ENCODE peak calls at places on chromosomes 1 and 21, in eight cellular contexts. A is K562, K is IMR-90, D is Peyer's patch, Y is lung, L is astrocyte, C is GM06990, U is pancreas. P is an unnamed sample.

GRCh38 chr1:25458550-25459298 is 28.0 kb downstream of the MACO1 start:
- DNase-seq in K (peak; percentile 48), A (no peak), L (peak; percentile 63), C (no peak), Y (no peak), D (no peak), U (no peak), P (no peak)

GRCh38 chr1:220527279-220528048 is 472 bp upstream of the MARK1 start:
- DNase-seq in U (peak; percentile 15), C (peak; percentile 6), L (peak; percentile 18), K (no peak), D (peak; percentile 60), A (no peak), Y (no peak), P (peak; percentile 38)

GRCh38 chr1:43973981-43974442 is 748 bp upstream of the ATP6V0B start:
- DNase-seq in Y (no peak), D (no peak), L (no peak), C (no peak), K (no peak), A (no peak), U (no peak), P (no peak)

GRCh38 chr1:6245869-6246496 is 2.0 kb downstream of the HES3 start:
- DNase-seq in L (no peak), C (peak; percentile 55), A (peak; percentile 77), D (peak; percentile 75), K (no peak), U (peak; percentile 44), Y (no peak), P (no peak)

GRCh38 chr1:207981976-207982375 is 71.1 kb upstream of the CD34 start:
- DNase-seq in U (no peak), K (no peak), C (no peak), A (peak; percentile 69), L (no peak), D (no peak), Y (no peak), P (no peak)

GRCh38 chr1:219732814-219733491 is 120.0 kb upstream of the ZC3H11B start:
- DNase-seq in C (no peak), K (no peak), U (no peak), Y (no peak), D (no peak), A (no peak), L (no peak), P (no peak)

GRCh38 chr1:160070243-160071163 is 543 bp upstream of the KCNJ10 start:
- DNase-seq in C (peak; percentile 68), U (peak; percentile 65), Y (peak; percentile 74), D (peak; percentile 76), L (peak; percentile 15), A (peak; percentile 84), K (peak; percentile 27), P (peak; percentile 29)

GRCh38 chr1:46613661-46614603 is 2.7 kb downstream of the MOB3C start:
- DNase-seq in A (peak; percentile 43), Y (peak; percentile 86), L (peak; percentile 56), K (peak; percentile 76), U (peak; percentile 78), D (peak; percentile 73), C (peak; percentile 49), P (peak; percentile 65)

GRCh38 chr1:89022167-89022959 is at the start of gene GBP3:
- DNase-seq in C (no peak), D (no peak), K (peak; percentile 75), L (peak; percentile 66), Y (no peak), U (no peak), A (no peak), P (peak; percentile 83)

GRCh38 chr21:34612557-34612956 is 2.4 kb downstream of the RCAN1 start:
- DNase-seq in A (peak; percentile 35), U (no peak), L (no peak), D (no peak), Y (no peak), K (no peak), C (no peak), P (no peak)

GRCh38 chr21:43300496-43301423 is 126.2 kb downstream of the SIK1 start:
- DNase-seq in L (no peak), C (no peak), Y (no peak), U (no peak), A (no peak), K (peak; percentile 16), D (no peak), P (peak; percentile 89)

GRCh38 chr1:241532173-241532553 is at the start of gene KMO:
- DNase-seq in D (no peak), K (peak; percentile 3), A (no peak), C (no peak), U (no peak), Y (no peak), L (peak; percentile 2), P (peak; percentile 24)

GRCh38 chr1:20250346-20250989 is 40.2 kb upstream of the VWA5B1 start:
- DNase-seq in U (no peak), D (peak; percentile 79), A (no peak), C (peak; percentile 18), Y (no peak), K (peak; percentile 22), L (no peak), P (peak; percentile 55)

GRCh38 chr1:156590326-156591180 is 1.0 kb upstream of the NAXE start:
- DNase-seq in Y (no peak), K (no peak), D (no peak), L (no peak), A (no peak), C (no peak), U (no peak), P (no peak)
- H3K4me3 ChIP-seq in Y (no peak overlapping the region), K (no peak overlapping the region), D (no peak overlapping the region), L (peak overlapping the region; percentile 61), A (peak overlapping the region; percentile 88), C (peak overlapping the region; percentile 65), U (peak overlapping the region; percentile 92), P (no peak overlapping the region)

GRCh38 chr1:151803915-151804314 is 1.3 kb downstream of the LINGO4 start:
- DNase-seq in Y (no peak), C (no peak), U (no peak), K (no peak), L (no peak), A (no peak), D (no peak), P (no peak)
- H3K27me3 ChIP-seq in Y (no peaks in the 10 kb centered on the region), C (no peaks in the 10 kb centered on the region), U (no peaks in the 10 kb centered on the region), K (peaks cover 89% of the 10 kb centered on the region), L (peaks cover 78% of the 10 kb centered on the region), A (peaks cover 56% of the 10 kb centered on the region), D (no peaks in the 10 kb centered on the region), P (peaks cover 17% of the 10 kb centered on the region)

GRCh38 chr1:155598842-155599331 is 11.1 kb upstream of the MSTO1 start:
- DNase-seq in A (no peak), D (no peak), Y (no peak), L (peak; percentile 7), U (no peak), C (no peak), K (peak; percentile 43), P (peak; percentile 5)
- TF ChIP-seq CTCF in A (peak; percentile 14), D (no peak), Y (no peak), L (no peak), U (no peak), C (no peak), K (no peak), P (no peak)

DNA sequence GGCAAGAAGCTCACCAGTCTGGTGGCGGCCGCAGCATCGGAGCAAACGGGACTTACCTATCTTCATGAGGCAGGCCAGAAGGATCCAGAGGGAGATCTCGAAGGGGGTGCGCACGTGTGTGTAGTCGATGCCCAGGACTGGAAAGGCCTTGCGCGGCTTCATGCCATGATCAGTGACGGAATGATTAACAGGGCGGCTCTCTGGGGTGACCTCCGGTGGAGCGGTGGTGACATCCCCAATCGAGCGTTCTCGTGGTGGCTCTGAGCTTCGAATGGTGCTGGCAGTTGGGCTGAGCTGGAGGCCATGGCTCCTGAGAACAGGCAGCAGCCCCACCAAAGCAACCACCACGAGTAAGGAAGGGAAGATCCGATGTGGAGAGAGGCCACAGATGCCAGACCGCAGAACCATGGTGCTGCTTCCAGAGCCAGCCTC is 982 bp downstream of the SLC9A1 start:
- DNase-seq in A (no peak), L (no peak), D (no peak), Y (no peak), K (no peak), U (peak; percentile 29), C (no peak), P (no peak)
- H3K4me3 ChIP-seq in A (peak overlapping the region; percentile 77), L (peak overlapping the region; percentile 62), D (peak overlapping the region; percentile 86), Y (no peak overlapping the region), K (peak overlapping the region; percentile 61), U (peak overlapping the region; percentile 81), C (peak overlapping the region; percentile 84), P (peak overlapping the region; percentile 67)

GRCh38 chr1:195899762-195900352 is 708.4 kb downstream of the KCNT2 start:
- DNase-seq in K (peak; percentile 74), A (peak; percentile 58), L (peak; percentile 24), Y (no peak), C (no peak), D (no peak), U (no peak), P (peak; percentile 67)

GRCh38 chr1:195903203-195903602 is 705.0 kb downstream of the KCNT2 start:
- DNase-seq in D (no peak), A (no peak), U (no peak), Y (no peak), C (no peak), K (no peak), L (no peak), P (no peak)

GRCh38 chr1:195897072-195897471 is 711.2 kb downstream of the KCNT2 start:
- DNase-seq in A (no peak), K (no peak), U (no peak), C (no peak), Y (no peak), L (no peak), D (no peak), P (no peak)

GRCh38 chr1:195902779-195903178 is 705.5 kb downstream of the KCNT2 start:
- DNase-seq in Y (no peak), A (no peak), K (no peak), U (no peak), D (no peak), C (no peak), L (no peak), P (no peak)

GRCh38 chr1:195898924-195899323 is 709.3 kb downstream of the KCNT2 start:
- DNase-seq in C (no peak), L (no peak), U (no peak), A (peak; percentile 34), D (no peak), Y (no peak), K (no peak), P (no peak)
- H3K27me3 ChIP-seq in C (no peaks in the 10 kb centered on the region), L (no peaks in the 10 kb centered on the region), U (no peaks in the 10 kb centered on the region), A (no peaks in the 10 kb centered on the region), D (no peaks in the 10 kb centered on the region), Y (no peaks in the 10 kb centered on the region), K (no peaks in the 10 kb centered on the region), P (no peaks in the 10 kb centered on the region)

DNA sequence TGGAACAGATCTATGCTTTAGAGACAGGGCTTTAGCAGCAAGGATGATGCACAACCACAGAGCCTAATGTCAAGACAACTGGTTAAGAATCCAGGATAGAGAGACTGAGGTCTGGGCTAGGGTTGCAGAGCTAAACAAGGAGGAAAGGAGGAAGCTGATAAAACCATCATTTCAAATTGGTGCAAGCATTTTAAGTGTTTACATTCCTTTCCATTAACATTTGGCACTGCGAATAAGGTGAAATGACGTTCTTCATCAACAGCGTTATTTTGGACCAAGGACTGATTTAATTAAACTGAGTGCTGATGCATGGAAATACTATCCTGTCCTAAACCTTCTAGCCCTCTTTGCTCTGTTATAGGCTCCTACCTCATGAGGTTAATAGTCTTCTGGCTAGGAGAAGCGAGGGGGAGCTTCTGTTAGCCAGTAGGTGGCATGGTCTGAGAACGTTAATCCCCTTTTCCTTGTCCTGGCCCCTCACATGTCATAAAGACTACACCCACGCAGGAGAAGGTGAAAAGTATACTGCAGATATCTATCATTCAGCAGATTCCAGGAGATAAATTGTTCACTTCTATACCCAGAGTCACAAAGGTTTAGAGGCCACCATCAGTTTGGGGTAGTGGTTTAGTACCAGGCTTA is 7.6 kb upstream of the C1orf21 start:
- DNase-seq in A (no peak), U (no peak), Y (no peak), D (no peak), L (no peak), C (no peak), K (no peak), P (peak; percentile 35)
- TF ChIP-seq CTCF in A (no peak), U (no peak), Y (no peak), D (no peak), L (no peak), C (peak; percentile 35), K (no peak), P (peak; percentile 31)

P was measured in bronchial epithelial cell.